ENCODE peak calls at places on chromosomes 1 and 21, in four cellular contexts. N, Y, U and C are unnamed samples.

GRCh38 chr1:199907361-199907760 is 120.1 kb upstream of the NR5A2 start:
- DNase-seq in N (no peak), Y (no peak), U (no peak), C (no peak)

GRCh38 chr1:232473319-232473718 is 156.6 kb downstream of the SIPA1L2 start:
- DNase-seq in N (peak; percentile 54), Y (peak; percentile 66), U (no peak), C (peak; percentile 5)

GRCh38 chr1:111847519-111847918 is 91.8 kb downstream of the DDX20 start:
- DNase-seq in N (no peak), Y (no peak), U (no peak), C (no peak)

GRCh38 chr1:21337931-21338567 is 47.8 kb upstream of the ECE1 start:
- DNase-seq in N (no peak), Y (peak; percentile 93), U (no peak), C (no peak)

GRCh38 chr1:161784963-161785362 is 18.8 kb downstream of the ATF6 start:
- DNase-seq in N (no peak), Y (no peak), U (no peak), C (no peak)

GRCh38 chr1:174160109-174160473 is 771 bp downstream of the RABGAP1L start:
- DNase-seq in N (peak; percentile 42), Y (peak; percentile 39), U (no peak), C (no peak)

GRCh38 chr1:22654692-22655091 is 1.7 kb downstream of the C1QB start:
- DNase-seq in N (peak; percentile 61), Y (no peak), U (no peak), C (no peak)

GRCh38 chr1:21270086-21270689 is 20.1 kb downstream of the ECE1 start:
- DNase-seq in N (peak; percentile 92), Y (peak; percentile 52), U (peak; percentile 63), C (peak; percentile 63)

GRCh38 chr1:224407546-224408293 is 26.9 kb downstream of the WDR26 start:
- DNase-seq in N (no peak), Y (no peak), U (no peak), C (no peak)

GRCh38 chr1:30840904-30841598 is 67.5 kb downstream of the SDC3 start:
- DNase-seq in N (no peak), Y (peak; percentile 17), U (no peak), C (peak; percentile 30)

GRCh38 chr21:45469273-45470086 is 64.5 kb downstream of the COL18A1 start:
- DNase-seq in N (no peak), Y (no peak), U (no peak), C (peak; percentile 78)

GRCh38 chr1:38131024-38131585 is 84.5 kb upstream of the POU3F1 start:
- DNase-seq in N (no peak), Y (peak; percentile 42), U (no peak), C (no peak)

GRCh38 chr1:2785631-2786328 is 15.7 kb downstream of the TTC34 start:
- DNase-seq in N (no peak), Y (no peak), U (no peak), C (no peak)

GRCh38 chr1:150922519-150922975 is 3.6 kb upstream of the SETDB1 start:
- DNase-seq in N (peak; percentile 74), Y (peak; percentile 93), U (peak; percentile 15), C (peak; percentile 32)

GRCh38 chr1:226097866-226098625 is 35.5 kb downstream of the H3-3A start:
- DNase-seq in N (no peak), Y (peak; percentile 65), U (no peak), C (no peak)

GRCh38 chr1:22799971-22800370 is 89.3 kb downstream of the EPHB2 start:
- DNase-seq in N (no peak), Y (no peak), U (no peak), C (no peak)

GRCh38 chr1:10694274-10694632 is 102.2 kb downstream of the CASZ1 start:
- DNase-seq in N (peak; percentile 53), Y (no peak), U (no peak), C (no peak)

GRCh38 chr1:78497196-78497595 is 6.4 kb downstream of the PTGFR start:
- DNase-seq in N (no peak), Y (no peak), U (no peak), C (no peak)

GRCh38 chr1:58431847-58432246 is 114.7 kb downstream of the OMA1 start:
- DNase-seq in N (no peak), Y (no peak), U (no peak), C (no peak)

GRCh38 chr1:212587304-212588136 is 21.0 kb upstream of the ATF3 start:
- DNase-seq in N (no peak), Y (peak; percentile 95), U (no peak), C (no peak)

GRCh38 chr1:107526524-107527198 is 385.8 kb downstream of the NTNG1 start:
- DNase-seq in N (no peak), Y (no peak), U (no peak), C (no peak)

GRCh38 chr1:44616991-44617702 is 57.1 kb downstream of the TMEM53 start:
- DNase-seq in N (no peak), Y (peak; percentile 34), U (no peak), C (no peak)

GRCh38 chr21:41507521-41508414 is at the start of gene TMPRSS2:
- DNase-seq in N (peak; percentile 74), Y (no peak), U (no peak), C (peak; percentile 30)

GRCh38 chr1:231528175-231529029 is at the start of gene TSNAX:
- DNase-seq in N (peak; percentile 94), Y (peak; percentile 92), U (peak; percentile 80), C (peak; percentile 91)

GRCh38 chr21:27694667-27695066 is 727.8 kb upstream of the ADAMTS5 start:
- DNase-seq in N (no peak), Y (no peak), U (no peak), C (no peak)

GRCh38 chr1:22848374-22848773 is 124.3 kb downstream of the LACTBL1 start:
- DNase-seq in N (no peak), Y (no peak), U (no peak), C (no peak)

GRCh38 chr1:155286544-155286943 is 9.3 kb downstream of the HCN3 start:
- DNase-seq in N (no peak), Y (no peak), U (no peak), C (no peak)

GRCh38 chr1:155285063-155285462 is 7.8 kb downstream of the HCN3 start:
- DNase-seq in N (no peak), Y (no peak), U (no peak), C (no peak)

GRCh38 chr1:155284476-155284875 is 7.2 kb downstream of the HCN3 start:
- DNase-seq in N (no peak), Y (no peak), U (no peak), C (no peak)

GRCh38 chr1:155287987-155288543 is 10.8 kb downstream of the HCN3 start:
- DNase-seq in N (no peak), Y (no peak), U (no peak), C (no peak)

DNA sequence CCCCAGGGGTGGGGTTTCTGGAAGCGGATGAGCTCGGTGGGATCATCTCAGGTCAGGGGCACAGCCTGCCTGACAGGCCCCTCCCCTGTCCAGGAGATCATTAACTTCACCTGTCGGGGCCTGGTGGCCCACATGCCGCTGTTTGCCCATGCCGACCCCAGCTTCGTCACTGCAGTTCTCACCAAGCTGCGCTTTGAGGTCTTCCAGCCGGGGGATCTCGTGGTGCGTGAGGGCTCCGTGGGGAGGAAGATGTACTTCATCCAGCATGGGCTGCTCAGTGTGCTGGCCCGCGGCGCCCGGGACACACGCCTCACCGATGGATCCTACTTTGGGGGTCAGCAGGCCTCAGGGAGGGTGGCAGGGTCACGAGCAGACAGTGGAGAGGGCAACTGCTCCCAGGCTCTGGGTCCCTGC is 8.4 kb downstream of the HCN3 start:
- DNase-seq in N (no peak), Y (no peak), U (no peak), C (no peak)
- H3K18ac ChIP-seq in N (no peak overlapping the region), Y (no peak overlapping the region), U (no peak overlapping the region), C (no peak overlapping the region)

GRCh38 chr1:4650981-4651380 is 3.4 kb upstream of the AJAP1 start:
- DNase-seq in N (no peak), Y (no peak), U (no peak), C (no peak)
- H3K9me3 ChIP-seq in N (no peaks in the 10 kb centered on the region), Y (peaks cover 7% of the 10 kb centered on the region), U (no peaks in the 10 kb centered on the region), C (peaks cover 3% of the 10 kb centered on the region)

GRCh38 chr1:204198978-204199340 is 2.7 kb upstream of the KISS1 start:
- DNase-seq in N (no peak), Y (no peak), U (no peak), C (no peak)
- H3K18ac ChIP-seq in N (no peak overlapping the region), Y (peak overlapping the region; percentile 56), U (no peak overlapping the region), C (no peak overlapping the region)

GRCh38 chr1:175207971-175208370 is 15.4 kb upstream of the KIAA0040 start:
- DNase-seq in N (no peak), Y (no peak), U (no peak), C (no peak)

GRCh38 chr1:175208773-175209492 is 16.4 kb upstream of the KIAA0040 start:
- DNase-seq in N (no peak), Y (no peak), U (no peak), C (no peak)

GRCh38 chr1:175210744-175211143 is 18.2 kb upstream of the KIAA0040 start:
- DNase-seq in N (no peak), Y (no peak), U (no peak), C (no peak)

GRCh38 chr1:175206687-175207086 is 14.1 kb upstream of the KIAA0040 start:
- DNase-seq in N (no peak), Y (no peak), U (no peak), C (no peak)

DNA sequence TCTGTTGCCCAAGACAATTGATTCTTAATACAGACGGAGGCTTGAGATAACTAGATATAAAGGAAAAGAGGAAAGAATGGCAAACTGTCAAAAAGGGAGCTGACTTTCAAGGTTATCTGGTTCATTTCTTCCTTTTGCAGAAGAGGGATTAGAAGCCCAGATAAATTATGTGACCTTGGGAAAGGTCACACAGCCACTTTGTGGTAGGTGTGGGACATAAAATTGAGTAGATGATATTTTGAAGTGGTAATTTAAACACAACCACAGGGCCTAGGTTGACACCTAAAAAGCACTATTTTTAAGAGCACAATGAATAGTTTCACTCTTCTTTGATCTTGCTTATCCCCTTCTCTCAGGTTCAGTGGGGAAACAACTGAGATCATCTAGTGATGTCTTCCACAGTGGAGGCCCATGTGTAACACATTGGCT is 16.9 kb upstream of the KIAA0040 start:
- DNase-seq in N (no peak), Y (no peak), U (no peak), C (no peak)
- H3K9me3 ChIP-seq in N (no peaks in the 10 kb centered on the region), Y (no peaks in the 10 kb centered on the region), U (no peaks in the 10 kb centered on the region), C (no peaks in the 10 kb centered on the region)